ENCODE peak calls at places on chromosomes 2 and 18, in four cellular contexts. X, S, G and N are unnamed samples.

GRCh38 chr2:171036532-171036931 is 107.5 kb downstream of the GORASP2 start:
- DNase-seq in X (no peak), S (no peak), G (no peak), N (no peak)

GRCh38 chr18:72530622-72531021 is 13.5 kb downstream of the CBLN2 start:
- DNase-seq in X (no peak), S (no peak), G (no peak), N (no peak)

GRCh38 chr18:55502346-55502710 is 85.7 kb downstream of the TCF4 start:
- DNase-seq in X (no peak), S (no peak), G (no peak), N (no peak)

GRCh38 chr18:2979871-2980606 is 32.9 kb downstream of the LPIN2 start:
- DNase-seq in X (no peak), S (no peak), G (no peak), N (no peak)

GRCh38 chr2:163934134-163934533 is 198.3 kb upstream of the FIGN start:
- DNase-seq in X (no peak), S (no peak), G (no peak), N (no peak)

GRCh38 chr2:172870396-172870795 is 134.8 kb downstream of the RAPGEF4 start:
- DNase-seq in X (no peak), S (no peak), G (no peak), N (no peak)

GRCh38 chr2:230416061-230416721 is at the start of gene SP100:
- DNase-seq in X (peak; percentile 33), S (peak; percentile 80), G (peak; percentile 83), N (peak; percentile 86)

GRCh38 chr18:36706313-36706881 is 122.4 kb downstream of the TPGS2 start:
- DNase-seq in X (no peak), S (no peak), G (peak; percentile 29), N (no peak)

GRCh38 chr18:32301361-32301760 is 111.5 kb downstream of the MEP1B start:
- DNase-seq in X (no peak), S (no peak), G (no peak), N (no peak)

GRCh38 chr18:12438257-12438656 is 30.5 kb downstream of the PRELID3A start:
- DNase-seq in X (no peak), S (no peak), G (no peak), N (no peak)

GRCh38 chr18:60684843-60685513 is 312.4 kb upstream of the MC4R start:
- DNase-seq in X (peak; percentile 44), S (peak; percentile 2), G (peak; percentile 17), N (no peak)

GRCh38 chr18:30358545-30358944 is 684.0 kb downstream of the DSC3 start:
- DNase-seq in X (no peak), S (no peak), G (no peak), N (no peak)

GRCh38 chr18:69948919-69949537 is 1.4 kb upstream of the CD226 start:
- DNase-seq in X (peak; percentile 14), S (no peak), G (peak; percentile 57), N (no peak)

GRCh38 chr2:284896-285492 is 2.9 kb downstream of the ALKAL2 start:
- DNase-seq in X (no peak), S (no peak), G (no peak), N (no peak)
- H4K20me1 ChIP-seq in X (no peaks in the 10 kb centered on the region), S (no peaks in the 10 kb centered on the region), G (no peaks in the 10 kb centered on the region), N (peaks cover 16% of the 10 kb centered on the region)

GRCh38 chr2:157628282-157628531 is 457 bp downstream of the ACVR1C start:
- DNase-seq in X (no peak), S (no peak), G (no peak), N (no peak)

GRCh38 chr2:157625311-157625710 is 3.4 kb downstream of the ACVR1C start:
- DNase-seq in X (no peak), S (no peak), G (no peak), N (no peak)

GRCh38 chr2:157627594-157628281 is 926 bp downstream of the ACVR1C start:
- DNase-seq in X (peak; percentile 49), S (no peak), G (peak; percentile 3), N (no peak)

GRCh38 chr2:157628532-157629415 is at the start of gene ACVR1C:
- DNase-seq in X (peak; percentile 98), S (peak; percentile 84), G (peak; percentile 37), N (peak; percentile 89)
- H3K4me3 ChIP-seq in X (peak within 1 kb of the TSS; percentile 85), S (peak within 1 kb of the TSS; percentile 53), G (peak within 1 kb of the TSS; percentile 56), N (peak within 1 kb of the TSS; percentile 82)

DNA sequence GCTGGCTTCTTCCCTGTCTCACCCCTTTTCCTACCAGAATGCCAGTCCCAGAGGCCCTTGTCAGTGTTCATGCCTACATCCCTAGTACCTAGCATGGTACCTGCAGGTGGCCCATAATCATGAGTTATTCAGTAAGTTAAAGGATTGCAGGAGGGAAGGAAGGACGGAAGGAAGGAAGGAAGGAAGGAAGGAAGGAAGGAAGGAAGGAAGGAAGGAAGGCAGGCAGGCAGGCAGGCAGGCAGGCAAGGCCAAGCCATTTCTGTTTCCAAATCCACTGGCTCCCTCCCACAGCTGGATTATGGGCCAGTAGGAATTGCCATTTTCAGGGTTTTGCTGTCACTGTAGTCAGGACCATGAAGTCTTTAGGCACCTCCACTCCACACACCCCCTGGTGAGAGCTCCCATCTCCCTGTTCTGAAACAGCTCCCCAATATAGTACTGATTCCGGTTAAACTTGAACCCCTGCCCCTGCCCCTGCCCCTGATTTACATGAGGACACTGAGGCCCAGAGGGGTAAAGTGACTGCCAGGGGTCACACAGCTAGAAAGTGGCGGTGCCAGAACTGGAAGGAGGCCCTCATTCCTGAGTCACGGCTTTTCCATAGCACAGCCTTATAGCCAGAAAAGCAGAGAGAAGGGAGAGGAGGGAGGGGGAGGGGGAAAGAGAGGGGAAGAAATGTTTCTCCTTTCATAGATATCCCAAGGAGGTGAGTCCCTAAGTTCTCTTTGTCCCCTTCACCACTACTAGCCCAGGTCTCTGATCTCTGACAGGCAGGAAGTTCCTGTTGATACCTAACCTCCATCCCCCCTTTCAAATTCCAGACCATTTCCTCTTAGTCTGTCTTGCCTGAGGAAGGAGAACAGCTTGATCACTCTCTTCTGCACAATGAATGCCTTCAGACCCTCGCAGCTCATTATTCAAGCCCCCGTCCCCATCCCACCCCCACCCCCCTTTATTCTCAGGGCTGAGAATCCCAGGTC is 12.2 kb upstream of the TNS1 start:
- DNase-seq in X (no peak), S (no peak), G (no peak), N (no peak)
- TF ChIP-seq CTCF in X (no peak), S (no peak), G (no peak), N (no peak)

GRCh38 chr2:227515742-227516141 is 43.8 kb downstream of the AGFG1 start:
- DNase-seq in X (no peak), S (no peak), G (no peak), N (no peak)

GRCh38 chr2:227511239-227511930 is 39.4 kb downstream of the AGFG1 start:
- DNase-seq in X (no peak), S (no peak), G (no peak), N (no peak)

GRCh38 chr2:227510620-227510958 is 38.6 kb downstream of the AGFG1 start:
- DNase-seq in X (no peak), S (no peak), G (no peak), N (no peak)

GRCh38 chr2:227511955-227512354 is 40.0 kb downstream of the AGFG1 start:
- DNase-seq in X (no peak), S (no peak), G (no peak), N (no peak)

DNA sequence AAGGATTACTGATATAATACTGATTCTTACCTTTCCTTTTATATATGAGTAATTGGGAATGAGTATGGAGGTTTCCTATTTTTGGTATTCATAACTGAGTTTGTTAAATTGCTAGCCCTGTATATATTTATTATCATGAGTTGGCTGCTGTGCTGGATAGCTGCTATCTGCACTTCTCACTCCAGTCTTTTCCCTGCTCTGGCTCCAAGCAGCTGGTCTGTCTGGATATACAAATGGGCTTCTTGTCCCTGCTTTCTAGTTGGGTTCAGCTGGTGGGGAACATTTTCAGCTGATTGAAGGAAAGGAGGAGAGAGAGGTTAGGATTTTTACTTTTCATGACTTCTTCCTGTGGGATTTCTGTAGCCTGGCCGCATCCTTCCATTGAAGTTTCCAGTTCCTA is 41.2 kb downstream of the AGFG1 start:
- DNase-seq in X (no peak), S (no peak), G (peak; percentile 39), N (no peak)
- H4K20me1 ChIP-seq in X (peaks cover 77% of the 10 kb centered on the region), S (peaks cover 19% of the 10 kb centered on the region), G (peaks cover 86% of the 10 kb centered on the region), N (peaks cover 93% of the 10 kb centered on the region)

DNA sequence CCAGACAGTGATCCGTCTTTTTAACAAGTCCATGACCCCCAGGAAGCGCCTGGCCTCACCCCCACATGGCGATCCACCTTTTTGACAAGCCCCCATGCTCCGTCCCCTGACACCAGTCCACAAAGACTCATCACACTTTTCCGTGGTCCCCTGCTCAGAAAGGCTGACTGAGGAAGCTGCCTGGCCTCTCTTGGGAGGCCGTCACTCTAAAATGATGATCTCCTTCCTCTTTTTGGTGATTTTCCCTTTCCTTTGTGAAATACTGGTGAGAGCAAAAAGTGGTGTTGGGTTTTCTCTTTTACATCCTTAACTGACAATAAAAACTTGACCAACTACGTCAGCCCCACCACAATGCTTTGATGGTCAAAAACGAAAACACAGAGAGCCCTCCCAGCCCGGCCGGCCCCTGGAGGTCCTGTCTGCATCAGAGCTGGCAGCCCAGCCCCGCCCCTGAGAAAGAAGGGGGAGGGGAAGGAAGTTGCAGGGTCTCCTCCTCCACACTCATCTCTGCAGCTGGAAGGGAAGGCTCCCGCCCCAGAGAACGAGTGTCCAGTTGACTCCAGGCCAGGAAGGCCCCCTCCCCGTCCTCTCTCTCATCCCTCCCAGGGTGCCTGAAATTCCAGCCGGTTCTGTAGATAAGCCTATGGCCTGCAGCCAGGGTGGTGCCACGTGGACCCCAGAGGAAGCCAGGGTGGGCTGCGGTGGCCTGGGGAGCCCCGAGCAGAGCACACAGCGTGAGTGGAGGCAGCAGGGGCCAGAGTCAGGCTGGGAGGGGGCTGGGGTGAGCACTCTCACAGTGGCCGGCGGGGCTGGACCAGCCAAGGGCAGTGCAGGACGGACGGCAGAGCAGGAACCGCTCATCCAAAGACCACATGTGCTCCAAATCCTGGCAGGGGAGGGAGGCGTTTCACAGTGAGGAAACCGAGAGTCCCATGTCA is 19.9 kb downstream of the BIN1 start:
- DNase-seq in X (peak; percentile 67), S (no peak), G (peak; percentile 88), N (peak; percentile 82)
- H3K4me3 ChIP-seq in X (no peak overlapping the region), S (no peak overlapping the region), G (peak overlapping the region; percentile 0), N (no peak overlapping the region)

GRCh38 chr2:179850188-179850587 is 11.2 kb downstream of the ZNF385B start:
- DNase-seq in X (no peak), S (peak; percentile 5), G (peak; percentile 50), N (peak; percentile 15)
- TF ChIP-seq CTCF in X (peak; percentile 6), S (peak; percentile 24), G (peak; percentile 55), N (peak; percentile 39)

GRCh38 chr2:235605999-235606715 is 112.3 kb downstream of the AGAP1 start:
- DNase-seq in X (peak; percentile 71), S (no peak), G (peak; percentile 81), N (no peak)
- H4K20me1 ChIP-seq in X (peaks cover 6% of the 10 kb centered on the region), S (peaks cover 12% of the 10 kb centered on the region), G (peaks cover 47% of the 10 kb centered on the region), N (peaks cover 6% of the 10 kb centered on the region)

GRCh38 chr2:136126527-136126926 is 8.6 kb upstream of the CXCR4 start:
- DNase-seq in X (no peak), S (no peak), G (no peak), N (no peak)
- H3K4me3 ChIP-seq in X (no peak overlapping the region), S (no peak overlapping the region), G (no peak overlapping the region), N (no peak overlapping the region)